ENCODE peak calls at places on chromosomes 3 and 15, in seven cellular contexts. T, W, B, V, L, D and P are unnamed samples.

GRCh38 chr3:189317911-189318310 is 146.1 kb downstream of the TPRG1 start:
- DNase-seq in T (no peak), W (no peak), B (no peak), V (no peak), L (no peak), D (no peak), P (no peak)

GRCh38 chr15:36899696-36900095 is 200.7 kb downstream of the MEIS2 start:
- DNase-seq in T (no peak), W (no peak), B (no peak), V (no peak), L (no peak), D (no peak), P (no peak)

GRCh38 chr15:67064607-67065530 is 533 bp upstream of the SMAD3 start:
- DNase-seq in T (peak; percentile 54), W (peak; percentile 55), B (no peak), V (no peak), L (peak; percentile 39), D (peak; percentile 83), P (no peak)

GRCh38 chr3:10137178-10137577 is 4.4 kb upstream of the VHL start:
- DNase-seq in T (peak; percentile 42), W (no peak), B (no peak), V (no peak), L (no peak), D (no peak), P (no peak)

GRCh38 chr15:93523490-93523889 is 434.5 kb upstream of the RGMA start:
- DNase-seq in T (peak; percentile 35), W (no peak), B (no peak), V (no peak), L (no peak), D (no peak), P (no peak)

GRCh38 chr3:163391407-163392181 is 1686.7 kb downstream of the SI start:
- DNase-seq in T (no peak), W (no peak), B (no peak), V (no peak), L (no peak), D (no peak), P (no peak)

GRCh38 chr3:188662214-188662613 is 508.3 kb downstream of the LPP start:
- DNase-seq in T (no peak), W (no peak), B (no peak), V (no peak), L (no peak), D (no peak), P (no peak)

GRCh38 chr15:69082041-69082502 is 67.6 kb downstream of the NOX5 start:
- DNase-seq in T (no peak), W (no peak), B (no peak), V (no peak), L (no peak), D (no peak), P (no peak)

GRCh38 chr15:93341164-93341563 is 252.2 kb upstream of the RGMA start:
- DNase-seq in T (no peak), W (no peak), B (no peak), V (no peak), L (no peak), D (no peak), P (no peak)

GRCh38 chr15:89177116-89177515 is 44.3 kb downstream of the RLBP1 start:
- DNase-seq in T (no peak), W (no peak), B (no peak), V (no peak), L (no peak), D (no peak), P (no peak)

GRCh38 chr3:129026728-129027543 is 25.8 kb downstream of the EFCC1 start:
- DNase-seq in T (peak; percentile 78), W (peak; percentile 56), B (peak; percentile 94), V (peak; percentile 93), L (peak; percentile 95), D (peak; percentile 94), P (peak; percentile 87)

GRCh38 chr3:10280571-10280970 is 12.2 kb downstream of the GHRL start:
- DNase-seq in T (no peak), W (no peak), B (no peak), V (no peak), L (no peak), D (no peak), P (no peak)

GRCh38 chr15:79849789-79850188 is 47.0 kb downstream of the MTHFS start:
- DNase-seq in T (peak; percentile 17), W (peak; percentile 58), B (no peak), V (no peak), L (peak; percentile 27), D (peak; percentile 38), P (no peak)

GRCh38 chr3:123361019-123361418 is 87.9 kb downstream of the ADCY5 start:
- DNase-seq in T (no peak), W (no peak), B (no peak), V (no peak), L (no peak), D (no peak), P (no peak)

GRCh38 chr3:170178631-170179030 is 2.9 kb downstream of the PHC3 start:
- DNase-seq in T (no peak), W (no peak), B (no peak), V (no peak), L (peak; percentile 79), D (no peak), P (no peak)

GRCh38 chr3:107966261-107966660 is 124.6 kb downstream of the CD47 start:
- DNase-seq in T (no peak), W (no peak), B (no peak), V (no peak), L (no peak), D (no peak), P (no peak)

GRCh38 chr15:77659350-77660321 is 26.9 kb upstream of the LINGO1 start:
- DNase-seq in T (peak; percentile 19), W (peak; percentile 66), B (peak; percentile 74), V (peak; percentile 36), L (peak; percentile 33), D (peak; percentile 81), P (peak; percentile 34)

GRCh38 chr3:10988003-10988402 is 4.5 kb upstream of the SLC6A1 start:
- DNase-seq in T (no peak), W (no peak), B (no peak), V (no peak), L (no peak), D (no peak), P (no peak)

GRCh38 chr3:49173116-49173791 is 1.9 kb downstream of the KLHDC8B start:
- DNase-seq in T (no peak), W (no peak), B (no peak), V (no peak), L (no peak), D (peak; percentile 86), P (no peak)

GRCh38 chr15:59180946-59181345 is 25.7 kb upstream of the LDHAL6B start:
- DNase-seq in T (no peak), W (peak; percentile 19), B (no peak), V (no peak), L (no peak), D (no peak), P (no peak)

GRCh38 chr3:141330235-141330634 is 38.1 kb upstream of the ZBTB38 start:
- DNase-seq in T (no peak), W (no peak), B (no peak), V (no peak), L (no peak), D (no peak), P (no peak)

GRCh38 chr15:92629975-92630626 is 25.5 kb downstream of the FAM174B start:
- DNase-seq in T (no peak), W (no peak), B (no peak), V (no peak), L (no peak), D (no peak), P (no peak)

GRCh38 chr3:127365383-127365782 is 77.5 kb upstream of the PRR20G start:
- DNase-seq in T (no peak), W (no peak), B (no peak), V (no peak), L (no peak), D (no peak), P (no peak)

GRCh38 chr15:23372284-23372683 is 17.7 kb downstream of the GOLGA8S start:
- DNase-seq in T (no peak), W (no peak), B (no peak), V (no peak), L (no peak), D (no peak), P (no peak)

GRCh38 chr3:39413691-39414420 is 7.3 kb downstream of the RPSA start:
- DNase-seq in T (no peak), W (no peak), B (no peak), V (no peak), L (no peak), D (no peak), P (no peak)

GRCh38 chr3:30586806-30587486 is 19.5 kb upstream of the TGFBR2 start:
- DNase-seq in T (no peak), W (no peak), B (no peak), V (no peak), L (no peak), D (no peak), P (no peak)

GRCh38 chr15:40279437-40280141 is 3.3 kb downstream of the ANKRD63 start:
- DNase-seq in T (peak; percentile 26), W (peak; percentile 86), B (peak; percentile 73), V (peak; percentile 57), L (peak; percentile 71), D (peak; percentile 85), P (no peak)

GRCh38 chr15:24858737-24859601 is 95.8 kb upstream of the SNRPN start:
- DNase-seq in T (no peak), W (no peak), B (no peak), V (no peak), L (no peak), D (peak; percentile 73), P (no peak)

GRCh38 chr3:78737988-78738387 is 1029.8 kb downstream of the ROBO1 start:
- DNase-seq in T (peak; percentile 45), W (no peak), B (no peak), V (no peak), L (no peak), D (no peak), P (no peak)

GRCh38 chr15:44735482-44736260 is 657 bp upstream of the TRIM69 start:
- DNase-seq in T (no peak), W (no peak), B (no peak), V (no peak), L (peak; percentile 67), D (no peak), P (no peak)

GRCh38 chr15:58062175-58062574 is 3.3 kb downstream of the ALDH1A2 start:
- DNase-seq in T (no peak), W (no peak), B (no peak), V (no peak), L (no peak), D (no peak), P (no peak)

GRCh38 chr3:35739964-35740527 is 100.7 kb downstream of the ARPP21 start:
- DNase-seq in T (no peak), W (no peak), B (no peak), V (no peak), L (no peak), D (no peak), P (no peak)

GRCh38 chr3:184553385-184553784 is 8.2 kb upstream of the EPHB3 start:
- DNase-seq in T (no peak), W (no peak), B (no peak), V (no peak), L (no peak), D (no peak), P (no peak)

GRCh38 chr15:53811530-53811929 is 52.1 kb upstream of the WDR72 start:
- DNase-seq in T (peak; percentile 1), W (no peak), B (no peak), V (no peak), L (no peak), D (no peak), P (peak; percentile 7)

GRCh38 chr3:12893872-12894271 is 52.5 kb upstream of the RPL32 start:
- DNase-seq in T (no peak), W (no peak), B (no peak), V (no peak), L (no peak), D (no peak), P (no peak)